ENCODE peak calls at places on chromosomes 13 and 19, in five cellular contexts. Z is GM23338; E is breast epithelium; W is colonic mucosa; P is activated CD8-positive, alpha-beta T cell treated with anti-CD3 and anti-CD28 coated beads for 36 hours. F is an unnamed sample.

GRCh38 chr19:48419158-48419920 is 25.9 kb downstream of the GRIN2D start:
- DNase-seq in E (no peak), W (peak), P (peak), Z (peak), F (peak)

GRCh38 chr19:44573647-44574046 is 39.7 kb upstream of the IGSF23 start:
- DNase-seq in W (no peak), P (no peak), E (no peak), Z (no peak), F (no peak)

GRCh38 chr19:51026554-51026831 is at the start of gene KLK11:
- DNase-seq in W (no peak), Z (no peak), E (no peak), P (no peak), F (no peak)

GRCh38 chr19:6521718-6522646 is 8.8 kb upstream of the TNFSF9 start:
- DNase-seq in Z (peak), P (peak), E (no peak), W (no peak), F (no peak)

GRCh38 chr13:31174018-31174417 is 12.3 kb upstream of the HSPH1 start:
- DNase-seq in E (no peak), W (no peak), P (no peak), Z (no peak), F (no peak)

GRCh38 chr19:23800281-23800680 is 41.6 kb upstream of the ZNF681 start:
- DNase-seq in Z (no peak), P (no peak), E (no peak), W (no peak), F (no peak)

GRCh38 chr13:112165712-112166111 is 98.8 kb downstream of the SOX1 start:
- DNase-seq in E (peak), W (no peak), Z (peak), P (no peak), F (no peak)

GRCh38 chr19:40395956-40396355 is 6.0 kb upstream of the HIPK4 start:
- DNase-seq in P (no peak), E (no peak), Z (no peak), W (no peak), F (no peak)

GRCh38 chr13:67147257-67148218 is 82.6 kb downstream of the PCDH9 start:
- DNase-seq in Z (peak), P (no peak), E (no peak), W (no peak), F (peak)

GRCh38 chr19:27964165-27964564 is 1248.8 kb downstream of the UQCRFS1 start:
- DNase-seq in Z (no peak), P (no peak), W (no peak), E (no peak), F (no peak)

GRCh38 chr19:11767633-11768133 is 883 bp downstream of the ZNF441 start:
- DNase-seq in E (peak), W (peak), Z (peak), P (peak), F (no peak)

GRCh38 chr13:114099191-114099590 is 33.2 kb downstream of the RASA3 start:
- DNase-seq in Z (no peak), E (peak), W (peak), P (no peak), F (no peak)

GRCh38 chr13:44174769-44175425 is 198.7 kb upstream of the SERP2 start:
- DNase-seq in E (no peak), W (no peak), Z (no peak), P (no peak), F (no peak)

GRCh38 chr13:73065665-73066350 is 7.0 kb downstream of the KLF5 start:
- DNase-seq in E (no peak), P (no peak), W (peak), Z (peak), F (no peak)

GRCh38 chr13:113930711-113931637 is 42.9 kb downstream of the C13orf46 start:
- DNase-seq in Z (no peak), P (peak), W (no peak), E (peak), F (no peak)

GRCh38 chr13:106612688-106613087 is 44.8 kb upstream of the ARGLU1 start:
- DNase-seq in W (peak), Z (no peak), P (no peak), E (no peak), F (no peak)

GRCh38 chr13:44463759-44464158 is 90.1 kb downstream of the SERP2 start:
- DNase-seq in E (no peak), Z (no peak), W (no peak), P (no peak), F (no peak)

GRCh38 chr19:18417250-18418033 is 1.8 kb upstream of the SSBP4 start:
- DNase-seq in E (no peak), W (peak), P (peak), Z (peak), F (peak)

GRCh38 chr13:109072505-109072904 is 443.1 kb downstream of the MYO16 start:
- DNase-seq in Z (no peak), W (no peak), E (no peak), P (no peak), F (no peak)

GRCh38 chr19:44690131-44690440 is 8.9 kb upstream of the CEACAM16 start:
- DNase-seq in P (no peak), W (no peak), E (no peak), Z (no peak), F (no peak)

GRCh38 chr19:48745208-48745995 is 1.3 kb downstream of the IZUMO1 start:
- DNase-seq in W (peak), E (no peak), Z (peak), P (peak), F (peak)

GRCh38 chr13:66074018-66074615 is 1156.0 kb downstream of the PCDH9 start:
- DNase-seq in P (no peak), W (no peak), E (no peak), Z (no peak), F (no peak)

GRCh38 chr13:25114220-25114619 is 18.3 kb downstream of the PABPC3 start:
- DNase-seq in Z (peak), W (peak), E (peak), P (peak), F (peak)

GRCh38 chr19:37227996-37228395 is 10.0 kb downstream of the ZNF383 start:
- DNase-seq in Z (peak), P (peak), E (peak), W (no peak), F (peak)
- TF ChIP-seq CTCF in Z (peak), P (peak), E (peak), W (peak), F (peak)

DNA sequence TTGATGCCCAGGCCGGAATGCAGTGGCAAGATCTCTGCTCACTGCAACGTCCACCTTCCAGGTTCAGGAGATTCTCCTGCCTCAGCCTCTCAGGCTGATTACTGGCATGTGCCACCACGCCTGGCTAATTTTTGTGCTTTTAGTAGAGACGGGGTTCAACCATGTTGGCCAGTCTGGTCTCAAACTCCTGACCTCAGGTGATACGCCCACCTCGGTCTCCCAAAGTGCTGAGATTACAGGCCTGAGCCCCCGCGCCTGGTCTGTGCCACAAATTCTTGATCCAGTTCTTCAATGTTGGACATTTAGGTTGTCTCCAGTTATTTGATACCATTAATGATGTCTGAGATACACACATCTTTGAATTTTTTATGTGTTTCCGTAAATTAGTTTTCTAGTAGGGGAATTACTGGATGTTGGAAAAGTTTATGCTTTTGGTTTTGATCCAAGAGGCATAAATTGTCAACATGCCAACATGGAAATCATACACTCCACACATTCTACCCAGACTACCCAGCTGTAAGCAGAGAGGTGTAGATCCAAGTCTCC is 525 bp upstream of the COG3 start:
- DNase-seq in P (no peak), W (peak), E (no peak), Z (no peak), F (no peak)
- TF ChIP-seq CTCF in P (peak), W (no peak), E (peak), Z (no peak), F (no peak)

GRCh38 chr19:37817180-37817911 is 38.0 kb upstream of the ZNF573 start:
- DNase-seq in P (peak), E (peak), Z (peak), W (peak), F (no peak)

GRCh38 chr19:37809366-37809765 is 30.0 kb upstream of the ZNF573 start:
- DNase-seq in Z (no peak), P (no peak), E (no peak), W (no peak), F (no peak)

GRCh38 chr19:37813340-37813739 is 34.0 kb upstream of the ZNF573 start:
- DNase-seq in W (no peak), E (no peak), Z (peak), P (no peak), F (no peak)
- TF ChIP-seq CTCF in W (no peak), E (no peak), Z (peak), P (no peak), F (no peak)

DNA sequence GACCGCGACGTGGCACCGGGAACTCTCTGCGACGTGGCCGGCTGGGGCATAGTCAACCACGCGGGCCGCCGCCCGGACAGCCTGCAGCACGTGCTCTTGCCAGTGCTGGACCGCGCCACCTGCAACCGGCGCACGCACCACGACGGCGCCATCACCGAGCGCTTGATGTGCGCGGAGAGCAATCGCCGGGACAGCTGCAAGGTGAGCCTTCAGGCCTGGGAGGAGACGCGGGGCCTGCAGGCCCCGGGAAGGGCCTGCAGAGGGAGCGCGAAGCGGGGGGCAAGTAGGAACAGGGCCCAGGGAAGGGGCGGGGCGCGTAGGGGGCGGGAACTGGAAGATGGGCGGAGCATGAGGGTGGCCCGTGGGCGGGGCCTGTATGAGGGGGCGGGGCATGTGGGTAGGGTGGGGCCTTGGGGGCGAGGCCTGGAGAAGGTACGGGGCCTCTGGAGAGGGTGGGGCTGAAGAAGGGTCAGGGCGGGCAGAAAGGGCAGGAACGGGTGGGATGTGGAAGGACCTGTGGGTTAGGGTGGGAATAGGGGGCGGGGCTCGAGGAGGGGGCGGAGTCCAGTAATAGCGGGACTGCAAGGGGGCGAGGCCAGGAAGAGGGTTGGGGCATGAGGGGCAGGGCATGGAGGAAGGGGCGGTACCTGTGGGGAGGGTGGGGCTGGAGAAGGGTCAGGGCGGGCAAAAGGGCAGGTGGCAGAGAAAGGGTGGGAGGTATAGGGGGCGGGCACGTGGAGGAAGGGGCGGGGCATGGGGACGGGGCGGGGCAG is 2.5 kb downstream of the CFD start:
- DNase-seq in E (no peak), Z (peak), W (peak), P (peak), F (no peak)
- TF ChIP-seq CTCF in E (no peak), Z (peak), W (no peak), P (no peak), F (no peak)

DNA sequence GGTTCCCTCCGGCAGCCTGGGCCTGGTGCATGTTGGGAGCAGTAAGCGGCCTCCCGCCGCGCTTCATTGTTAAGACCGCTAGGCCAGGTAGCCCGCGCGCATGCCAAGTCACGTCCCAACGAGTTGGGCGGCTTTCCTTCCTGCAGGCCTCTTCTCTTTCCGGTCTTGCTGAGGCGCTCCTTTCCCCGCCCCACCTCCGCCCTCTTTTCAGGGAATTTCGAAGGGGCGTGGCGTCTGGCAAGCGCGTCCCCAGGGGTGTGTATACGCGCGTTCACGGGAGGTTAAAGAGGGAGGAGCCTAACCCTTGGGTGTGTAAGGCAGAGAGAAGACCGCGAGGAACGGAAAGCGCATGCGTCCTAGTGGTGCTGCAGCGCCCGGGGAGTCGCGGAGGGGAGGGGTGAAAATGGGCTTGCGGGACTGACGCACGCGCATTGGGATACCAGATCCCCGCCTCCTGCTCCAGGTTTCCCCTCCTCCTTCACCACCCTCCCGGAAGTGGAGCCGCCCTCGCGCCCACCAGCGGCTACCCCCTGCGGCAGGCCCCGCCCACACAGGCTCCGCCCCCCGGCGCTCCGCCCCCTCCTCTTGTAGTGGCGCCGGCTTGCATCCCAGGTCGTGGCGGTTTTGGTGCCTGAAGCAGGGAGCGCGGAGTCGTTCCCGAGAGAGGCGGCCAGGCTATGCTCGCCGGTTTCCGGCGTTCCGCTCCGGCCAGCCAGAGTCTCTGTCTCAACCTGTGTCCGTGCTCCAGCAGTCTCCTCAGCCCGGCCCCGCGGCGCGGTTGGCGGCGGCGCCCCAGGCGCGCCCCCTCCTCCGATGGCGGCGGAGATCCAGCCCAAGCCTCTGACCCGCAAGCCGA is at the start of gene WDFY2:
- DNase-seq in W (peak), P (peak), Z (peak), E (peak), F (peak)
- TF ChIP-seq CTCF in W (no peak), P (no peak), Z (no peak), E (peak), F (peak)

GRCh38 chr13:60756306-60756705 is 359.3 kb downstream of the TDRD3 start:
- DNase-seq in E (no peak), Z (peak), W (no peak), P (no peak), F (no peak)

GRCh38 chr13:60754691-60755090 is 357.7 kb downstream of the TDRD3 start:
- DNase-seq in E (no peak), P (no peak), Z (no peak), W (no peak), F (no peak)

GRCh38 chr13:60757481-60757880 is 360.5 kb downstream of the TDRD3 start:
- DNase-seq in P (no peak), W (no peak), Z (no peak), E (no peak), F (no peak)

GRCh38 chr13:60754211-60754610 is 357.2 kb downstream of the TDRD3 start:
- DNase-seq in E (no peak), W (no peak), P (no peak), Z (peak), F (no peak)

DNA sequence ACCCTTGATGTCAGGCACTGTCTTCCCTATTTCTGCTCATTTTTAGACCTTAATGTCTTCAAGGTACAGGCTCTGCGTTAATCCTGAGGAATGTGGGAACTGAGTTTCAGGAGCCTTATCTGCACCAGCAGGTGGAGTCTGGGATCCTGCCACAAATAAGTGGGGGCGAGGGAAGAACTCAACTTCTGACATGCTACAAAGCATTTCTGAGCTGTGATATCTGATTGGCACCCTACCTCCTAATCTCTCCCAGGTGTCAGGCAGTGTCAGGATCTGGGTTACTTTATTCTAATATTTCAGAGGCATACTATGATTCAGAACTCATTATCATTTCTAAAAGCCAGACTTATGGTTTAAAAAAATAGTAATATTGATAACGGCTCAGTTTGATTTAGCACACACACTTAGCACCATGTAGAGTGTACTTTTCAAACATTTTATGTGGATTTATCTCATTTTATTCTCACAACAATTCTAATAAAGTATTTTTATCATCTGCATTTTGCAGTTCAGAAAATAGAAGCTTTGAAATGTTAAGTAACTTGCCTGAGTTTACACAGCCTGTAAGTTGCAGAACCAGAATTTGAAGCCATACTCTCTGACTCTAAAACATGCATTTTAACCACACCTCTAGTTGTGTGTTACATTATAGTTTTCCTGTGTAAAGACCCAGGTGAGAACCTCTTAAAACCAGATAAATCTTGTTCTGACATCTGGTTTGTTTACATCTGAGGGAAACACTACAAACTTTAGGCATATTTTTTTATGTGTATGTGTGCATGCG is 358.6 kb downstream of the TDRD3 start:
- DNase-seq in W (no peak), Z (peak), E (no peak), P (no peak), F (peak)
- TF ChIP-seq CTCF in W (no peak), Z (peak), E (no peak), P (no peak), F (no peak)

GRCh38 chr13:78586706-78587105 is 16.6 kb downstream of the POU4F1 start:
- DNase-seq in E (no peak), Z (peak), W (no peak), P (no peak), F (peak)
- TF ChIP-seq CTCF in E (no peak), Z (peak), W (no peak), P (no peak), F (peak)

GRCh38 chr19:13100871-13101589 is 1.6 kb downstream of the LYL1 start:
- DNase-seq in P (no peak), E (no peak), Z (peak), W (no peak), F (no peak)
- TF ChIP-seq CTCF in P (no peak), E (no peak), Z (peak), W (no peak), F (peak)

GRCh38 chr13:62356977-62357376 is 941.3 kb upstream of the PCDH20 start:
- DNase-seq in W (no peak), P (no peak), Z (no peak), E (no peak), F (no peak)

GRCh38 chr13:62358646-62358932 is 942.9 kb upstream of the PCDH20 start:
- DNase-seq in E (no peak), Z (no peak), W (no peak), P (no peak), F (no peak)

GRCh38 chr13:62360609-62361008 is 945.0 kb upstream of the PCDH20 start:
- DNase-seq in E (no peak), W (no peak), Z (no peak), P (no peak), F (no peak)

DNA sequence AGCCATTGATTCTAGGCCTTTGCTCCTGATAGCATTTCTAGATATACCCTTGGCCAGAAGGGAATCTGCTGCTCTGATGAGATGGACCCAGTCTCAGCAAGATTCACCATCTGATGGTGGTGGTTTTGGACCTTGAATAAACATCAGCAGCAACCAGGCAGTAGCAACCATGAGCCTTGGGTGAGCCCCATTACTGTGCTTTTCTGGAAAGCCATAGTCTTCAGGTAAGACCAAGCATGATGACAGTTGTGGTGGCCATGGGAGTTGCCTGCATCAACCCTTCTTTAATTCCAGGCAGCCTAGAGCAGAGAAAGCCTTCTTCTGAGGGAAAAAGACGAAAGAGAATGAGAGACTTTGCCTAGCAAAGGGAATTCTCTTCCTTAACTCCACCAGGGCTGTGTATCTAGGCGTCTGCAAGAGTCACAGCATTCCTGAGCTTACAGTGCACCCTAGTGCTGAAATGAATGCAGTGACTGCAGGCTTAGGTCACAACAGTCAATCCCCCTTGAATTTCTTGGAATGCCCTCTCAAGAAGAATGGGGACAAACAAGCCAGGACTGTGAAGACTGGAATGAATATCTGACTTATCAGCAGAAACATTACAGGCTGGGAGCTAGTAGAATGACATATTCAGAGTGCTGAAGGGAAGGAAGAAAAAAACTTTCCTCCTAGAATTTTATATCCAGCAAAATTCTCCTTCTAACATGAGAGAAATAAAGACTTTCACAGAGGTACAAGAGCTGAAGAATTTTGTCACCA is 942.4 kb upstream of the PCDH20 start:
- DNase-seq in E (no peak), Z (peak), W (no peak), P (no peak), F (peak)
- TF ChIP-seq CTCF in E (no peak), Z (peak), W (no peak), P (no peak), F (peak)